ENCODE peak calls at places on chromosomes 5 and 9, in ten cellular contexts. J is fibroblast of pulmonary artery, T is right atrium auricular region, E is colonic mucosa, M is nephron progenitor cell, W is endothelial cell, D is lower lobe of right lung, F is GM23338, K is neural crest cell, Y is sigmoid colon. V is an unnamed sample.

GRCh38 chr5:32612134-32612888 is 27.0 kb downstream of the SUB1 start:
- DNase-seq in E (peak; percentile 24), J (peak; percentile 37), Y (no peak), T (no peak), W (no peak), K (no peak), D (no peak), F (no peak), M (no peak), V (no peak)

GRCh38 chr5:14110680-14111079 is 32.5 kb upstream of the TRIO start:
- DNase-seq in K (no peak), E (no peak), Y (no peak), W (no peak), F (no peak), J (peak; percentile 84), D (no peak), T (no peak), M (no peak), V (no peak)

GRCh38 chr5:15977851-15978250 is 201.7 kb downstream of the MARCHF11 start:
- DNase-seq in M (no peak), J (no peak), K (no peak), E (no peak), T (no peak), F (no peak), Y (no peak), D (no peak), W (no peak), V (no peak)

GRCh38 chr5:156096259-156096658 is 230.7 kb upstream of the SGCD start:
- DNase-seq in Y (no peak), D (no peak), M (no peak), J (no peak), E (no peak), F (no peak), K (no peak), W (no peak), T (no peak), V (no peak)

GRCh38 chr5:32805966-32806626 is 95.0 kb downstream of the NPR3 start:
- DNase-seq in Y (no peak), E (no peak), K (no peak), D (no peak), F (no peak), J (peak; percentile 56), W (no peak), T (no peak), M (no peak), V (no peak)

GRCh38 chr9:134594376-134594941 is 47.1 kb upstream of the COL5A1 start:
- DNase-seq in M (no peak), D (no peak), E (peak; percentile 6), F (no peak), T (peak; percentile 47), J (no peak), W (peak; percentile 1), K (no peak), Y (no peak), V (no peak)

GRCh38 chr9:134785325-134786108 is 95.1 kb upstream of the FCN2 start:
- DNase-seq in D (no peak), M (no peak), J (peak; percentile 31), E (no peak), W (no peak), K (no peak), F (no peak), Y (no peak), T (no peak), V (no peak)

GRCh38 chr9:14198544-14199510 is 115.1 kb downstream of the NFIB start:
- DNase-seq in D (no peak), W (no peak), E (peak; percentile 63), J (peak; percentile 66), Y (peak; percentile 86), K (no peak), F (peak; percentile 30), M (no peak), T (peak; percentile 79), V (no peak)

GRCh38 chr5:126846756-126847155 is 69.8 kb downstream of the LMNB1 start:
- DNase-seq in J (no peak), T (no peak), M (no peak), Y (no peak), F (peak; percentile 27), W (no peak), E (no peak), K (no peak), D (no peak), V (no peak)

GRCh38 chr5:126849101-126849678 is 72.3 kb downstream of the LMNB1 start:
- DNase-seq in M (no peak), W (no peak), T (no peak), Y (no peak), E (no peak), F (no peak), J (peak; percentile 69), K (no peak), D (no peak), V (no peak)

GRCh38 chr5:126847318-126848221 is 70.6 kb downstream of the LMNB1 start:
- DNase-seq in W (no peak), D (no peak), M (no peak), T (no peak), K (no peak), F (no peak), E (no peak), Y (no peak), J (no peak), V (no peak)

GRCh38 chr5:126848253-126848652 is 71.3 kb downstream of the LMNB1 start:
- DNase-seq in J (no peak), T (no peak), K (no peak), W (no peak), D (no peak), Y (no peak), E (no peak), F (no peak), M (no peak), V (no peak)

DNA sequence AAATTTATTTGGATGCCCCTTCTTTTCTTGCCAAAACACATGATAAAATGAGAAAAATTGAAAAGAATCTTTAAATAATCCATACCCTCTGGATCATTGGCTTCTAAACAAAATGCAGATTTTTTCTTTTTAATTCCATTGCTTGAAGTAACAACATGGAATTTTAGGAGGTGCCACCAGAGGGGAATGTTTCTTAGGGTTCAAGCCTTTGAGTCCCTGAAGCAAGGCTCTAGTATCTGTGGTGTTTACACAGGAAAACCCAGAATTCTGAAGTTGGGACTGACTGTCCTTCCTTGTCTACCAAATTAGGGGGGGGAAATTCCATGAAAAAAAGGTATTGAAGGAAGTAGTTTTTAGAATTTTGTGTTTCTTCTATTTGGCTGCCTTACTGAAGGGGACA is 69.4 kb downstream of the LMNB1 start:
- DNase-seq in E (no peak), F (peak; percentile 56), D (no peak), M (no peak), Y (no peak), W (no peak), J (peak; percentile 63), K (no peak), T (no peak), V (no peak)
- TF ChIP-seq CTCF in E (no peak), F (peak; percentile 45), D (peak; percentile 10), M (no peak), Y (no peak), W (no peak), J (peak; percentile 38), K (no peak), T (peak; percentile 21), V (no peak)

DNA sequence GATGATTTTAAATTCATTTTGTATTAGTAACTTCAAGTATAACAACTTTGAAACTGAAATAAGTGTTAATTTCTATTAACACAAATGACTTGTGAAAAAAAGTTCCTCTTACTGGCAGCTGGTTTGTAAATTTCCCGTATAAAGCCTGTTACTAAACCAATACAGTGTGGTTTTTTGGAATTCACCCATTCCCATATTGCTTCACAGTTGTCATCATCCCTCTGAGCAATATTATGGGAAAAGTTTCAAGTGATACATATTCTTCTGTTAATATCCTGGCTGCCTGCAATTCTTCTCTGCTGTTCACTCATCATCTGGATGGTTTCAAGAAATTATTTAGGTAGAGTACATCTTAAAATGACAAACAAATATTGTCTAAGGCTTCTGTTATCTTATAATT is 1185.1 kb upstream of the C9orf72 start:
- DNase-seq in K (no peak), Y (no peak), E (no peak), T (no peak), M (no peak), W (no peak), D (no peak), F (no peak), J (peak; percentile 32), V (no peak)
- TF ChIP-seq CTCF in K (no peak), Y (no peak), E (no peak), T (no peak), M (no peak), W (no peak), D (no peak), F (no peak), J (no peak), V (no peak)

GRCh38 chr9:83714316-83714715 is 6.6 kb upstream of the UBQLN1 start:
- DNase-seq in J (peak; percentile 13), Y (no peak), T (no peak), F (no peak), D (no peak), W (no peak), E (no peak), M (no peak), K (no peak), V (no peak)

GRCh38 chr9:83706703-83707517 is 848 bp downstream of the UBQLN1 start:
- DNase-seq in T (no peak), K (peak; percentile 59), W (peak; percentile 80), F (peak; percentile 84), D (peak; percentile 63), E (peak; percentile 38), J (peak; percentile 24), M (peak; percentile 76), Y (peak; percentile 71), V (peak; percentile 44)

GRCh38 chr9:83707768-83708514 is at the start of gene UBQLN1:
- DNase-seq in K (peak; percentile 85), E (peak; percentile 94), Y (peak; percentile 98), T (peak; percentile 95), J (peak; percentile 96), D (peak; percentile 97), M (peak; percentile 91), W (peak; percentile 84), F (peak; percentile 96), V (peak; percentile 91)

GRCh38 chr9:83707518-83707767 is 315 bp downstream of the UBQLN1 start:
- DNase-seq in W (no peak), M (no peak), J (no peak), D (no peak), T (peak; percentile 82), F (no peak), E (no peak), K (no peak), Y (no peak), V (peak; percentile 80)

GRCh38 chr9:83708515-83709158 is 879 bp upstream of the UBQLN1 start:
- DNase-seq in M (peak; percentile 57), Y (peak; percentile 91), E (peak; percentile 79), J (peak; percentile 62), W (peak; percentile 40), F (peak; percentile 62), T (peak; percentile 88), D (peak; percentile 91), K (peak; percentile 37), V (peak; percentile 94)
- TF ChIP-seq CTCF in M (no peak), Y (no peak), E (peak; percentile 23), J (no peak), W (no peak), F (peak; percentile 58), T (peak; percentile 38), D (peak; percentile 22), K (peak; percentile 33), V (peak; percentile 7)

DNA sequence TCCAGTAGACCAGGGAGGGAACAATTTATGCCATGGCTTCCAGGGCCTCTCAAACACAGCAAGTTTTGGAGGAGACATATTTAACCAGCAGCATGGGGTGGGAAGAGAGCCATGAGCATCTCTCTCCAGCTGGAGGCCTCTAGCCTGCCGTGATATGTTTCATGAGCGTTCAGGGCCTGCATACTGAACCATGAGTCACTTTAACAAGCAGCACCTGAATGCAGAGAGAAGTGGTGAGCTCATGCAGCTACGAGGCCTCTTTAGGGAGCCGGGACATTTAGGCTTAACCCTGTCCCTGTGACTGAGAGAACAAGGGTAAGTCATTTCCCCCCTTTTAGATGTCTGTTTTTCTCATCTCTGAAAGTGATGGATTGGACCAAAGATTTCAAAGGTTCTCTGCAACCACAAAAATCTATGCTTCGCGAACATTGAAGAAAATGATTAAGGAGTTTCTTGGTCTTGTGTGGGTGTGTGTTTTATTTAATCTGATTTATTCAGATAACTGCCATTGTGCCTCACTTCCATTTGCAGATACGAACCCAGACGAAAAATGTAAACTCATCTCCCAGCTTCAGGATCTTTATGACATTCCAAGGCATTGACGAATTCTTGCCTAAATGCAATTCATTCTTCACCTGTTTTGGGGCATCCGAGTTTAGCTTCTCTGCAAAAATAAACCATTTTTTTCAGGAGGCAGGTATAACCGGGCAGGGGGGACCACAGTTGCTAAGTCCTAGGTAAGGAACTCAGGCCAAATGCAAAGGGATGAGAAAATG is 157.0 kb downstream of the GABBR2 start:
- DNase-seq in K (no peak), F (no peak), D (no peak), J (peak; percentile 56), E (peak; percentile 3), W (no peak), M (no peak), T (peak; percentile 23), Y (peak; percentile 15), V (no peak)
- TF ChIP-seq CTCF in K (no peak), F (no peak), D (no peak), J (peak; percentile 3), E (no peak), W (no peak), M (no peak), T (no peak), Y (no peak), V (no peak)

V was measured in CD14-positive monocyte.